ENCODE peak calls at places on chromosomes 7 and 10, in five cellular contexts. M, C, R, Q and E are unnamed samples.

GRCh38 chr7:159317294-159317693 is 172.6 kb upstream of the VIPR2 start:
- DNase-seq in Q (no peak), C (no peak), M (no peak), R (no peak), E (no peak)

GRCh38 chr10:75350791-75351190 is 50.8 kb downstream of the ZNF503 start:
- DNase-seq in R (no peak), M (no peak), Q (peak; percentile 47), C (no peak), E (no peak)

GRCh38 chr10:45421231-45422097 is 47.4 kb downstream of the ALOX5 start:
- DNase-seq in M (peak; percentile 48), Q (no peak), C (peak; percentile 70), R (no peak), E (no peak)

GRCh38 chr7:51602321-51602720 is 285.7 kb upstream of the COBL start:
- DNase-seq in R (no peak), C (no peak), M (no peak), Q (no peak), E (no peak)

GRCh38 chr10:19918800-19919199 is 102.6 kb downstream of the PLXDC2 start:
- DNase-seq in R (no peak), Q (peak; percentile 27), C (no peak), M (no peak), E (no peak)

GRCh38 chr10:61050120-61050745 is 106.2 kb upstream of the RHOBTB1 start:
- DNase-seq in C (no peak), R (no peak), M (no peak), Q (no peak), E (no peak)

GRCh38 chr10:43653746-43654145 is 5.1 kb upstream of the ZNF32 start:
- DNase-seq in M (no peak), Q (no peak), R (no peak), C (no peak), E (no peak)

GRCh38 chr7:135160858-135161653 is 9.5 kb downstream of the CYREN start:
- DNase-seq in Q (peak; percentile 40), C (no peak), M (no peak), R (no peak), E (no peak)

GRCh38 chr10:84783386-84783785 is 455.0 kb downstream of the CCSER2 start:
- DNase-seq in C (peak; percentile 39), R (peak; percentile 39), M (no peak), Q (peak; percentile 45), E (no peak)

GRCh38 chr7:140439359-140439758 is 35.5 kb downstream of the RAB19 start:
- DNase-seq in M (no peak), C (peak; percentile 9), R (no peak), Q (no peak), E (no peak)

GRCh38 chr7:140440593-140440992 is 36.7 kb downstream of the RAB19 start:
- DNase-seq in C (no peak), M (no peak), Q (no peak), R (no peak), E (no peak)

GRCh38 chr7:140433396-140433795 is 29.5 kb downstream of the RAB19 start:
- DNase-seq in R (no peak), C (no peak), Q (no peak), M (no peak), E (no peak)

GRCh38 chr7:140435252-140435895 is 31.5 kb downstream of the RAB19 start:
- DNase-seq in R (no peak), Q (no peak), M (peak; percentile 64), C (no peak), E (no peak)
- H3K4me3 ChIP-seq in R (no peak overlapping the region), Q (no peak overlapping the region), M (no peak overlapping the region), C (no peak overlapping the region), E (no peak overlapping the region)

GRCh38 chr10:70494536-70494935 is 16.0 kb downstream of the PALD1 start:
- DNase-seq in C (peak; percentile 78), Q (no peak), M (no peak), R (no peak), E (no peak)
- H3K4me3 ChIP-seq in C (peak overlapping the region; percentile 38), Q (no peak overlapping the region), M (no peak overlapping the region), R (no peak overlapping the region), E (no peak overlapping the region)

GRCh38 chr10:6069101-6069931 is 7.1 kb upstream of the IL2RA start:
- DNase-seq in C (no peak), R (no peak), Q (no peak), M (no peak), E (no peak)
- H3K4me3 ChIP-seq in C (no peak overlapping the region), R (no peak overlapping the region), Q (no peak overlapping the region), M (no peak overlapping the region), E (no peak overlapping the region)

DNA sequence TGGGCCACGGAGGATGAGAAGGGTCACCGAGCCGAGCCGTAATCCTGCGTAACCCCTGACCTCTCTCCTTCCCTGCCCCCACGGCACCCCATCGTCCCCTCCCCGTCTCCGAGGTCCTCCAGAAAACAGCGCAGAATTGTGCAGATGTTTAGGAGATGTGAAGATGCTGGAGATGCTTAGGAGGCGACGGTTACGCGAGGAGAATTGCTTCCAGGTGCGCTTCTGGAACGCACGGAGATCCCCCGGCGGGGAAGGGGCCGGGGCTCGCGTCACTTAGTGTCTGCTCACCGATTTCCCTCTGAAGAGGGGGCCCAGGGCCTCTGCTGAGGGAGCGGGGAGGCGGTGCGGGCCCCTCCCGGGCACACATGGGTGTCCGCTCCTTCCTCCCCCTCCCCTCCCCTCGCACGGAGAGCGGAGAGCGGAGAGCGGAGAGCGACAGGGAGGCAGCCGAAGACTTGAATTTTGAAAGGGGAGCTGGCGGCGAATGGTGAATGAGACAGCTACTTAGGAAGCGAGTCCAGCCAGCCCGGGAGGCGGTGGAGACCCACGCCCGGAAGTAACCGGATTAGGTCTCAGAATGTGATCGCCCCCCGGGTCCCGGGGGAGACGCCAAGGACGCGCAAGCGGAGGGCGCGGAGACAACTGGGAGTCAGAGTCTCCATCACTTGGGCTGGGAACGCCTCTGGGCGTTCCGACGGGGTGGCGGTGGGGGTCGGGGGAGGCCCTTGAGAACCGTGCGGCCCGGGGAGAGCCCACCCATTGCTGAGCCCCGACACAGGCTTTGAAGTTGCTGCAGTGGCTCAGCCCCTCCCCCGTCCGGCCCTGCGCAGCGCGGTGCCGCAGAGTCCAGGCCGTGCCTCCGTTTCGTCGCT is 8.7 kb upstream of the EN2 start:
- DNase-seq in Q (no peak), M (peak; percentile 41), R (peak; percentile 37), C (no peak), E (no peak)
- H3K4me3 ChIP-seq in Q (no peak overlapping the region), M (no peak overlapping the region), R (peak overlapping the region; percentile 27), C (no peak overlapping the region), E (peak overlapping the region; percentile 5)

GRCh38 chr10:30420266-30420665 is 13.7 kb upstream of the MAP3K8 start:
- DNase-seq in M (no peak), Q (no peak), R (no peak), C (peak; percentile 73), E (no peak)
- H3K4me3 ChIP-seq in M (no peak overlapping the region), Q (no peak overlapping the region), R (no peak overlapping the region), C (no peak overlapping the region), E (no peak overlapping the region)

GRCh38 chr10:80196950-80197315 is 8.4 kb downstream of the ANXA11 start:
- DNase-seq in M (no peak), C (no peak), R (no peak), Q (no peak), E (no peak)
- H3K4me3 ChIP-seq in M (no peak overlapping the region), C (no peak overlapping the region), R (no peak overlapping the region), Q (no peak overlapping the region), E (no peak overlapping the region)

GRCh38 chr10:102247724-102248123 is 2.4 kb downstream of the GBF1 start:
- DNase-seq in M (no peak), Q (no peak), C (no peak), R (no peak), E (no peak)
- H3K4me3 ChIP-seq in M (no peak overlapping the region), Q (no peak overlapping the region), C (no peak overlapping the region), R (no peak overlapping the region), E (no peak overlapping the region)

DNA sequence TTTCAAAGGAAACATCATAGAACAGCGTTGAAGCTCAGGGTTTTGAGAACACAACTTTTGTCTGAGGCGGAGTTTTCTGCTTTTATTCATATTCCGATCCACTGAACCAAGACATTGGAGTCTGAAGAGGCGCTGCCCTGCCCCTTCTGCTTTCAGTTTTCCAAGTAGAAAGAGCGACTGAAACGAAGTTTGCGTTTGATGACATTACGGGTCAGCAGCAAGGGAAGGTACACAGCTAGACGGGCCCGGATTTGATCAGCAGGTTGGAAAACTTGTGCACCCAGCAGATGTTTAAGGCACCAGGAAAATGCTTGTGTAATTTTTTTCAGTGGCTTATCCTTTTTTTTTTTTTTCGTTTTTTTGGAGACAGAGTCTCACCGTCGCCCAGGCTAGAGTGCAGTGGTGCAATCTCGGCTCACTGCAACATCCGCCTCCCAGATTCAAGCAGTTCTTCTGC is 720 bp downstream of the SUN1 start:
- DNase-seq in R (no peak), M (no peak), C (no peak), Q (no peak), E (no peak)
- H3K4me3 ChIP-seq in R (no peak overlapping the region), M (no peak overlapping the region), C (peak overlapping the region; percentile 45), Q (no peak overlapping the region), E (no peak overlapping the region)

GRCh38 chr7:30436046-30436445 is 42.5 kb downstream of the NOD1 start:
- DNase-seq in R (no peak), C (no peak), Q (no peak), M (no peak), E (no peak)

GRCh38 chr7:30434140-30434799 is 44.3 kb downstream of the NOD1 start:
- DNase-seq in R (no peak), Q (no peak), C (no peak), M (no peak), E (no peak)

GRCh38 chr7:30430777-30431176 is 47.8 kb downstream of the NOD1 start:
- DNase-seq in C (no peak), Q (no peak), R (no peak), M (peak; percentile 57), E (no peak)

GRCh38 chr7:30433082-30433481 is 45.5 kb downstream of the NOD1 start:
- DNase-seq in M (peak; percentile 73), Q (peak; percentile 78), R (no peak), C (no peak), E (no peak)

GRCh38 chr7:30433506-30433905 is 45.1 kb downstream of the NOD1 start:
- DNase-seq in M (no peak), C (no peak), R (no peak), Q (no peak), E (no peak)
- H3K4me3 ChIP-seq in M (no peak overlapping the region), C (no peak overlapping the region), R (no peak overlapping the region), Q (no peak overlapping the region), E (no peak overlapping the region)

GRCh38 chr10:89053555-89053954 is 63.0 kb downstream of the FAS start:
- DNase-seq in M (no peak), C (no peak), Q (no peak), R (no peak), E (no peak)
- H3K4me3 ChIP-seq in M (no peak overlapping the region), C (no peak overlapping the region), Q (no peak overlapping the region), R (no peak overlapping the region), E (no peak overlapping the region)